ENCODE peak calls at places on chromosome 10, in eight cellular contexts. F, L, D, X, J, T, E and O are unnamed samples.
A peak's percentile ranks its signal among the peaks of the same experiment; 100 is the strongest.

GRCh38 chr10:74227697-74228424 is 76.8 kb downstream of the ADK start:
- DNase-seq in F (no peak), L (no peak), D (peak; percentile 50), X (peak; percentile 85), J (no peak), T (no peak), E (no peak), O (no peak)

GRCh38 chr10:32131388-32131787 is 75.2 kb upstream of the KIF5B start:
- DNase-seq in F (no peak), L (no peak), D (no peak), X (no peak), J (no peak), T (no peak), E (no peak), O (no peak)

GRCh38 chr10:93701903-93702277 is 502 bp downstream of the FRA10AC1 start:
- DNase-seq in F (no peak), L (no peak), D (peak; percentile 63), X (peak; percentile 66), J (no peak), T (no peak), E (no peak), O (no peak)

GRCh38 chr10:94521276-94522250 is 24.0 kb upstream of the HELLS start:
- DNase-seq in F (no peak), L (no peak), D (no peak), X (no peak), J (no peak), T (no peak), E (no peak), O (no peak)

GRCh38 chr10:18261660-18262292 is 121.6 kb downstream of the CACNB2 start:
- DNase-seq in F (no peak), L (no peak), D (no peak), X (no peak), J (no peak), T (no peak), E (no peak), O (no peak)

GRCh38 chr10:35495521-35496238 is 109.5 kb upstream of the GJD4 start:
- DNase-seq in F (no peak), L (no peak), D (no peak), X (no peak), J (no peak), T (no peak), E (no peak), O (no peak)

GRCh38 chr10:128375171-128375570 is 248.9 kb upstream of the MKI67 start:
- DNase-seq in F (no peak), L (no peak), D (no peak), X (no peak), J (no peak), T (no peak), E (no peak), O (no peak)

GRCh38 chr10:29323387-29323786 is 34.5 kb downstream of the LYZL1 start:
- DNase-seq in F (no peak), L (no peak), D (no peak), X (no peak), J (no peak), T (no peak), E (no peak), O (no peak)

GRCh38 chr10:75019360-75019759 is 92.1 kb upstream of the SAMD8 start:
- DNase-seq in F (no peak), L (no peak), D (peak; percentile 65), X (peak; percentile 63), J (peak; percentile 22), T (no peak), E (no peak), O (no peak)

GRCh38 chr10:109961181-109962001 is 38.1 kb upstream of the XPNPEP1 start:
- DNase-seq in F (no peak), L (no peak), D (peak; percentile 32), X (peak; percentile 62), J (peak; percentile 65), T (no peak), E (no peak), O (no peak)

GRCh38 chr10:59995862-59996261 is 89.5 kb upstream of the CCDC6 start:
- DNase-seq in F (no peak), L (no peak), D (no peak), X (peak; percentile 18), J (no peak), T (no peak), E (no peak), O (no peak)

GRCh38 chr10:76139431-76139830 is 708.0 kb downstream of the LRMDA start:
- DNase-seq in F (no peak), L (no peak), D (no peak), X (no peak), J (no peak), T (no peak), E (no peak), O (no peak)

GRCh38 chr10:33337335-33337854 is 2.9 kb upstream of the NRP1 start:
- DNase-seq in F (no peak), L (peak; percentile 53), D (peak; percentile 93), X (peak; percentile 91), J (no peak), T (no peak), E (no peak), O (no peak)

GRCh38 chr10:43962346-43963191 is 313.9 kb upstream of the ZNF32 start:
- DNase-seq in F (peak; percentile 22), L (no peak), D (peak; percentile 29), X (peak; percentile 25), J (no peak), T (no peak), E (no peak), O (peak; percentile 55)

GRCh38 chr10:56178210-56178609 is 182.8 kb downstream of the ZWINT start:
- DNase-seq in F (no peak), L (no peak), D (no peak), X (no peak), J (no peak), T (no peak), E (no peak), O (no peak)

GRCh38 chr10:12631216-12631615 is 281.9 kb downstream of the CAMK1D start:
- DNase-seq in F (no peak), L (no peak), D (peak; percentile 4), X (peak; percentile 44), J (peak; percentile 22), T (no peak), E (no peak), O (no peak)

GRCh38 chr10:129761573-129761972 is 202.5 kb downstream of the EBF3 start:
- DNase-seq in F (no peak), L (no peak), D (no peak), X (no peak), J (no peak), T (no peak), E (no peak), O (peak; percentile 53)

GRCh38 chr10:66752714-66753113 is 173.1 kb upstream of the LRRTM3 start:
- DNase-seq in F (no peak), L (no peak), D (peak; percentile 39), X (peak; percentile 18), J (peak; percentile 3), T (no peak), E (no peak), O (no peak)

GRCh38 chr10:66747451-66747850 is 178.4 kb upstream of the LRRTM3 start:
- DNase-seq in F (no peak), L (no peak), D (peak; percentile 82), X (peak; percentile 82), J (peak; percentile 69), T (no peak), E (no peak), O (no peak)

GRCh38 chr10:66746246-66746645 is 179.6 kb upstream of the LRRTM3 start:
- DNase-seq in F (no peak), L (no peak), D (peak; percentile 50), X (peak; percentile 20), J (no peak), T (no peak), E (no peak), O (no peak)

GRCh38 chr10:66746711-66747110 is 179.1 kb upstream of the LRRTM3 start:
- DNase-seq in F (no peak), L (no peak), D (peak; percentile 14), X (no peak), J (no peak), T (no peak), E (no peak), O (no peak)

DNA sequence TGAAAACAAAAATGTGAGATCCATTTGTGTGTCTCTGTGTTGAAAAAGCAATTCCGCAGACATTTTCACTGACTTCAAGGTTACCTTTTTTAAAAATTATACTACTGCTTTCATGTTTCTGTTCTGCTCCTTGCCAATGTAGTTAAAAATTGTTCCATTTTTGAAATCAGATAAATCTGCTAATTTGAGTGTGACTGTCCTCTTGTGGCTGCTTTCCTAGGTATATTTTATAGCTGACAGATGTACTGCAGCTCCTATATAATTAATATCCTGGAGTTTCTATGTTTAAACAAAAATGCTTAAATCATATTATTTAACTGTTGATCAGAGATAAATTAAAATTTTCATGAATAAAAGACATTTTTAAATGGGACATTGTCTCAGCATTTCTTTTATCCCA is 177.6 kb upstream of the LRRTM3 start:
- DNase-seq in F (no peak), L (no peak), D (no peak), X (no peak), J (no peak), T (no peak), E (no peak), O (no peak)
- TF ChIP-seq CTCF in F (no peak), L (no peak), D (no peak), X (no peak), J (peak; percentile 19), T (no peak), E (no peak), O (no peak)

GRCh38 chr10:120943542-120943941 is 92.4 kb downstream of the WDR11 start:
- DNase-seq in F (no peak), L (no peak), D (no peak), X (no peak), J (no peak), T (no peak), E (no peak), O (no peak)
- TF ChIP-seq CTCF in F (no peak), L (no peak), D (no peak), X (no peak), J (no peak), T (no peak), E (no peak), O (no peak)

GRCh38 chr10:5040010-5040635 is 36.5 kb upstream of the AKR1C2 start:
- DNase-seq in F (no peak), L (no peak), D (no peak), X (no peak), J (no peak), T (no peak), E (no peak), O (no peak)
- TF ChIP-seq CTCF in F (no peak), L (no peak), D (no peak), X (no peak), J (no peak), T (no peak), E (no peak), O (no peak)

DNA sequence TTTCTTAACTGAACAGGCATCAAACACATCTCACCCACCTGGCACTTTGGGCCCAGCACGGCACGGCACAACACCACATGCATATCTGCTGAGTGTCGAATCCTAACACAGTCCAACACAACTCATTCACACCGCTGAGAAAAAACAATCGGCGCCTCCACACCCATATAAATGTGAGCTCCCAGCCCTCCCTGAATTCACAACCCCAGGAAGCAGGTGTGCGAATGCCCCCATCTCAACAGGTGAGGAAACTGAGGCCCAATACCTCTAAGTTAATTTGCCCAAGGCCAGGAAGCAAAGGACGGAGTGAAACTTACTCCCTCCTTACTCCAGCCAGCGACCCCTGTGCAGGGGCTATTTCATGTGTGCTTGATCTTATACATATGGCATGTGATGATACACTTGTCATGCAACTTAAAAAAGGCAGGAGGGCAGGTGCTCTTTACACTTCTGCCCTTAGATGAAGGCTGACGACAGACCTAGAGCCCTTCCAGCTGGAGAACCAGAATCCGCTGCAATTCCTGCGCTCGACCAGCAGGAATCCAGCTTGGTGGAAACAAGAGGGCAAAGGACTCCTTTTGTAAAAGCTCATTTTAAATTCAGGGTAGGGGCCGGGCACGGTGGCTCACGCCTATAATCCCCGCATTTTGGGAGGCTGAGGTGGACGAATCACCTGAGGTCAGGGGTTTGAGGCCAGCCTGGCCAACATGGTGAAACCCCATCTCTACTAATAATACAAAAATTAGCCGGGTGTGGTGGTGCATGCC is 116.0 kb downstream of the LARP4B start:
- DNase-seq in F (no peak), L (peak; percentile 41), D (no peak), X (peak; percentile 30), J (no peak), T (no peak), E (no peak), O (no peak)
- TF ChIP-seq CTCF in F (no peak), L (no peak), D (peak; percentile 12), X (peak; percentile 46), J (peak; percentile 13), T (no peak), E (no peak), O (peak; percentile 55)